ENCODE peak calls at places on chromosomes 11 and 22, in four cellular contexts. K, O, R and B are unnamed samples.

GRCh38 chr11:102318469-102318868 is 1.2 kb downstream of the BIRC3 start:
- DNase-seq in K (no peak), O (no peak), R (no peak), B (no peak)

GRCh38 chr11:87035976-87036583 is 1.7 kb upstream of the TMEM135 start:
- DNase-seq in K (peak; percentile 36), O (no peak), R (no peak), B (no peak)

GRCh38 chr22:48748113-48748859 is 1079.4 kb downstream of the BRD1 start:
- DNase-seq in K (no peak), O (no peak), R (no peak), B (no peak)

GRCh38 chr11:46253258-46254134 is 24.0 kb upstream of the CREB3L1 start:
- DNase-seq in K (no peak), O (no peak), R (no peak), B (no peak)

GRCh38 chr11:79244175-79244804 is 196.5 kb downstream of the TENM4 start:
- DNase-seq in K (no peak), O (no peak), R (no peak), B (no peak)

GRCh38 chr11:112650568-112650967 is 310.7 kb upstream of the NCAM1 start:
- DNase-seq in K (no peak), O (no peak), R (no peak), B (no peak)

GRCh38 chr11:3044004-3044403 is 13.2 kb downstream of the CARS1 start:
- DNase-seq in K (no peak), O (no peak), R (no peak), B (no peak)

GRCh38 chr22:26568207-26568706 is 21.7 kb downstream of the TPST2 start:
- DNase-seq in K (no peak), O (no peak), R (no peak), B (no peak)

GRCh38 chr11:130262424-130262823 is 52.3 kb downstream of the ZBTB44 start:
- DNase-seq in K (no peak), O (no peak), R (no peak), B (no peak)

GRCh38 chr22:50261615-50262459 is at the start of gene MAPK12:
- DNase-seq in K (peak; percentile 80), O (no peak), R (no peak), B (no peak)

GRCh38 chr22:50182176-50183081 is 3.3 kb upstream of the TRABD start:
- DNase-seq in K (no peak), O (no peak), R (no peak), B (no peak)

GRCh38 chr11:113730887-113731726 is 25.0 kb upstream of the TMPRSS5 start:
- DNase-seq in K (peak; percentile 44), O (peak; percentile 47), R (peak; percentile 20), B (peak; percentile 39)

GRCh38 chr22:35488513-35488912 is 52.1 kb upstream of the RASD2 start:
- DNase-seq in K (no peak), O (no peak), R (no peak), B (no peak)

GRCh38 chr11:70725786-70726185 is 327.5 kb downstream of the CTTN start:
- DNase-seq in K (no peak), O (no peak), R (no peak), B (no peak)

GRCh38 chr22:49553518-49554295 is 274.0 kb downstream of the BRD1 start:
- DNase-seq in K (no peak), O (no peak), R (no peak), B (no peak)

GRCh38 chr22:42837556-42837955 is 19.5 kb downstream of the ARFGAP3 start:
- DNase-seq in K (no peak), O (no peak), R (no peak), B (no peak)

GRCh38 chr11:69889400-69890372 is 70.5 kb upstream of the FGF3 start:
- DNase-seq in K (no peak), O (no peak), R (no peak), B (no peak)

GRCh38 chr11:6468712-6469495 is 4.8 kb downstream of the TRIM3 start:
- DNase-seq in K (peak; percentile 89), O (peak; percentile 57), R (no peak), B (peak; percentile 60)

GRCh38 chr11:77142091-77142975 is 14.3 kb downstream of the MYO7A start:
- DNase-seq in K (no peak), O (no peak), R (no peak), B (no peak)

GRCh38 chr11:45457649-45458048 is 171.5 kb upstream of the SYT13 start:
- DNase-seq in K (no peak), O (no peak), R (no peak), B (no peak)

GRCh38 chr22:30763815-30764686 is 69.4 kb downstream of the OSBP2 start:
- DNase-seq in K (peak; percentile 57), O (peak; percentile 70), R (no peak), B (peak; percentile 59)

GRCh38 chr22:45876136-45877035 is 100.6 kb downstream of the WNT7B start:
- DNase-seq in K (no peak), O (no peak), R (no peak), B (no peak)

GRCh38 chr11:122796128-122796717 is 42.1 kb upstream of the CRTAM start:
- DNase-seq in K (peak; percentile 68), O (peak; percentile 9), R (peak; percentile 52), B (no peak)

GRCh38 chr11:911031-911889 is 650 bp upstream of the CHID1 start:
- DNase-seq in K (peak; percentile 55), O (no peak), R (no peak), B (no peak)

GRCh38 chr11:47991266-47991830 is 11.0 kb downstream of the PTPRJ start:
- DNase-seq in K (no peak), O (no peak), R (no peak), B (no peak)

GRCh38 chr22:43085658-43086606 is 3.3 kb downstream of the TTLL1 start:
- DNase-seq in K (no peak), O (no peak), R (no peak), B (no peak)

GRCh38 chr11:23711981-23712380 is 784.9 kb upstream of the LUZP2 start:
- DNase-seq in K (no peak), O (no peak), R (no peak), B (no peak)

GRCh38 chr11:2198621-2199365 is 27.2 kb upstream of the TH start:
- DNase-seq in K (no peak), O (no peak), R (no peak), B (no peak)

GRCh38 chr11:8023831-8024555 is 36.9 kb downstream of the EIF3F start:
- DNase-seq in K (no peak), O (no peak), R (no peak), B (no peak)

GRCh38 chr22:46250783-46251125 is 661 bp upstream of the CDPF1 start:
- DNase-seq in K (no peak), O (no peak), R (no peak), B (no peak)

GRCh38 chr11:125390949-125391348 is 105.1 kb downstream of the FEZ1 start:
- DNase-seq in K (no peak), O (no peak), R (no peak), B (no peak)

GRCh38 chr11:281486-282161 is 3.4 kb downstream of the NLRP6 start:
- DNase-seq in K (no peak), O (no peak), R (no peak), B (no peak)

GRCh38 chr11:86138958-86139357 is 70.1 kb upstream of the PICALM start:
- DNase-seq in K (no peak), O (no peak), R (no peak), B (no peak)

GRCh38 chr11:69013009-69013951 is at the start of gene MRGPRF:
- DNase-seq in K (peak; percentile 38), O (no peak), R (no peak), B (no peak)

GRCh38 chr22:35344956-35345690 is 35.8 kb upstream of the HMOX1 start:
- DNase-seq in K (no peak), O (no peak), R (no peak), B (no peak)

GRCh38 chr22:28911777-28912669 is 28.7 kb downstream of the ZNRF3 start:
- DNase-seq in K (no peak), O (peak; percentile 89), R (no peak), B (no peak)

GRCh38 chr22:40797427-40797826 is 21.7 kb downstream of the SLC25A17 start:
- DNase-seq in K (no peak), O (no peak), R (no peak), B (no peak)
- TF ChIP-seq TCF7L2 in K (no peak), O (no peak), R (no peak), B (no peak)

GRCh38 chr22:40121463-40121862 is 56.3 kb upstream of the TNRC6B start:
- DNase-seq in K (no peak), O (no peak), R (no peak), B (no peak)
- TF ChIP-seq TCF7L2 in K (no peak), O (no peak), R (no peak), B (no peak)

DNA sequence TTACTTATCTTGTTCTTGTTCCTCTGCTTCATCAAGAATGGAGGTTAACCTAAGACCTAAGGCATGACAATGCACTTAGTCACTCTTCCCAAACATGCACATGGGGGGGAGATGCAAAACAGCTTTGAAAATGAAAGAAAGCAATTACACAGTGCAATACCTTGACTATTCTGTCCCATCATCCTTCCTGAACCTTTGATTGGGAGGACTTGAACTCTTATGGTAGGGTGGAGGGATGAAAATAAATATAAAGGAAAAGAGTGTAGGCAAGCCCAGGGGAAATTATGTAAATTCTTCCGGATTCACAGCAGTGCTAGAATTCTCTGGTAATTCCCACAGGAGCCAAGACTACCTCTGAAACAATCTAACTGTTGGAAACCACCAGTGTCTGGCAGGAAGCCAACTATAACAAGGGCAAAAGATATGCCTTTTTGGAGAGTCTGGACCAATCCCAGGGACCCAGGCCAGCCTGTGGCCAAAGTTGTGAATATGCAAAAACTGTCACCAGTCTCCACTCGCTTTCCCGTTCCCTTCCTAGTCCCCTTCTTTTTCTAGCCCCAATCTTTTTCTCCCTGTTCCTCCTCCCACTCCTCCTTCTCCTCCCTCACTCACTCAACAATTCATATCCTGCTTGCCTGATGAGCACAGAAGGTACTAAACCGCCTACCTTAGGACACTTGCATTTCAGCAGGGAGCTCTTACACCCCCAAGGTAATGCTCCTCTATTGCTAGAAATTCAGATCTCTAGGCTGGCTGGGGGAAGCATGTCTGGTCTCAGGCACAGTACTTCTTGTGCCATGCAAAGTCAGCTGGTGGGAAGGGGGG is 2.5 kb upstream of the RCN1 start:
- DNase-seq in K (peak; percentile 15), O (no peak), R (no peak), B (no peak)
- TF ChIP-seq TCF7L2 in K (no peak), O (no peak), R (no peak), B (no peak)

GRCh38 chr11:11189501-11189900 is 163.5 kb downstream of the CSNK2A3 start:
- DNase-seq in K (no peak), O (no peak), R (no peak), B (no peak)

DNA sequence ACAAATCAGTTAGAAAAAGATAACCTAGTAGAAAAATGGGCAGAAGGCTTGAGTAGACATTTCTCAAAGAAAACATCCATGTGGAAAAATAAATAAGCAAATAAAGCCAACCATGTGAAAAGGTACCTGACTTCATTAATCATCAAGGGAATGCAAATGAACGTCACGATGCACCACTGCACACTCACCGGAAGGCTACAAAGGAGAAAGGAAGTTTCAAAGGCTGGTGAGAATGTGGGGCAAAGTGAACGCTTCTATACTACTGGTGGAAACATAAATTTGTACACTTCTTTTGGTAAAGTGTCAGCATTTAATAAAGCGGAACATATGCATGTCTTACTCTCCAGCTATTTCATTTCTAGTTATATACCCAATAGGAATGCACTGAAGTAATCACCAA is 166.8 kb downstream of the CSNK2A3 start:
- DNase-seq in K (no peak), O (no peak), R (no peak), B (no peak)
- TF ChIP-seq TCF7L2 in K (no peak), O (no peak), R (no peak), B (no peak)

GRCh38 chr11:94837317-94837716 is 69.2 kb downstream of the AMOTL1 start:
- DNase-seq in K (no peak), O (no peak), R (no peak), B (no peak)
- TF ChIP-seq TCF7L2 in K (no peak), O (no peak), R (no peak), B (no peak)